ENCODE peak calls at places on chromosomes 16 and 17, in seven cellular contexts. Y is natural killer cell, C is gastrocnemius medialis, F is WTC11, N is GM23338, U is fibroblast of lung, E is A549. J is an unnamed sample.

GRCh38 chr17:49548506-49549310 is 27.0 kb upstream of the NXPH3 start:
- DNase-seq in N (peak; percentile 73), Y (no peak), E (peak; percentile 64), F (peak; percentile 83), C (no peak), U (peak; percentile 26), J (no peak)

GRCh38 chr17:15744885-15745284 is 12.8 kb downstream of the TBC1D26 start:
- DNase-seq in U (peak; percentile 17), N (peak; percentile 17), E (no peak), Y (no peak), C (no peak), F (no peak), J (no peak)

GRCh38 chr17:83083368-83084201 is 4.2 kb downstream of the METRNL start:
- DNase-seq in N (peak; percentile 89), F (no peak), C (no peak), Y (peak; percentile 82), U (peak; percentile 99), E (peak; percentile 38), J (peak; percentile 89)

GRCh38 chr16:72819345-72819744 is 228.6 kb downstream of the ZFHX3 start:
- DNase-seq in N (no peak), Y (no peak), F (no peak), U (peak; percentile 86), C (no peak), E (no peak), J (no peak)

GRCh38 chr16:89031715-89032659 is 55.0 kb upstream of the CBFA2T3 start:
- DNase-seq in E (no peak), Y (no peak), F (no peak), C (peak; percentile 26), U (no peak), N (no peak), J (no peak)

GRCh38 chr16:84959784-84960417 is 51.4 kb downstream of the ZDHHC7 start:
- DNase-seq in C (no peak), U (no peak), N (no peak), F (no peak), E (no peak), Y (no peak), J (no peak)

GRCh38 chr17:77489239-77489897 is 348.6 kb downstream of the SEC14L1 start:
- DNase-seq in F (no peak), Y (no peak), U (no peak), N (no peak), E (no peak), C (no peak), J (no peak)

GRCh38 chr17:38799501-38800236 is at the start of gene PIP4K2B:
- DNase-seq in U (peak; percentile 99), E (peak; percentile 99), F (peak; percentile 97), N (peak; percentile 99), C (peak; percentile 97), Y (peak; percentile 74), J (peak; percentile 99)

GRCh38 chr17:45146166-45146565 is 2.1 kb upstream of the HEXIM1 start:
- DNase-seq in F (no peak), E (no peak), C (no peak), Y (no peak), U (no peak), N (no peak), J (peak; percentile 71)

GRCh38 chr16:64882385-64882784 is 239.5 kb downstream of the CDH11 start:
- DNase-seq in C (no peak), F (no peak), Y (no peak), E (no peak), N (no peak), U (no peak), J (no peak)

GRCh38 chr16:3902731-3903130 is 22.2 kb upstream of the CREBBP start:
- DNase-seq in C (peak; percentile 52), N (no peak), F (no peak), U (no peak), Y (no peak), E (no peak), J (peak; percentile 40)

GRCh38 chr17:46943511-46944393 is 20.8 kb downstream of the GOSR2 start:
- DNase-seq in F (peak; percentile 37), U (peak; percentile 55), Y (no peak), C (no peak), E (no peak), N (peak; percentile 67), J (peak; percentile 77)

GRCh38 chr16:5607169-5607568 is 509.6 kb upstream of the EEF2KMT start:
- DNase-seq in Y (no peak), C (no peak), N (no peak), F (no peak), U (no peak), E (no peak), J (no peak)

GRCh38 chr16:85211247-85211910 is 99.1 kb upstream of the CIBAR2 start:
- DNase-seq in C (no peak), U (peak; percentile 87), Y (no peak), F (no peak), N (no peak), E (no peak), J (no peak)

GRCh38 chr16:56013962-56014552 is 138.9 kb upstream of the CES5A start:
- DNase-seq in U (no peak), E (no peak), C (no peak), Y (no peak), F (peak; percentile 85), N (peak; percentile 90), J (no peak)

GRCh38 chr16:1433263-1433560 is 2.3 kb downstream of the PERCC1 start:
- DNase-seq in F (no peak), N (no peak), U (no peak), E (no peak), C (no peak), Y (no peak), J (no peak)

GRCh38 chr17:47717845-47718621 is 15.0 kb upstream of the TBX21 start:
- DNase-seq in Y (no peak), N (no peak), U (peak; percentile 54), F (no peak), C (no peak), E (no peak), J (no peak)

GRCh38 chr17:35448899-35449227 is 297 bp upstream of the SLFN13 start:
- DNase-seq in N (no peak), C (no peak), E (no peak), F (no peak), Y (no peak), U (no peak), J (no peak)

GRCh38 chr17:28497931-28498330 is 8.2 kb upstream of the FOXN1 start:
- DNase-seq in E (no peak), U (no peak), C (no peak), N (peak; percentile 72), F (peak; percentile 44), Y (no peak), J (no peak)

GRCh38 chr16:374616-374926 is 4.2 kb upstream of the MRPL28 start:
- DNase-seq in C (no peak), F (no peak), E (no peak), Y (no peak), N (no peak), U (no peak), J (no peak)

GRCh38 chr17:53736516-53737274 is 86.0 kb upstream of the KIF2B start:
- DNase-seq in N (no peak), F (no peak), E (no peak), C (no peak), Y (no peak), U (no peak), J (no peak)

GRCh38 chr16:13098536-13098935 is 197.1 kb downstream of the SHISA9 start:
- DNase-seq in U (no peak), C (no peak), Y (no peak), N (no peak), E (no peak), F (no peak), J (no peak)

GRCh38 chr17:65078441-65079160 is 22.1 kb upstream of the GNA13 start:
- DNase-seq in E (no peak), F (no peak), C (no peak), N (no peak), U (peak; percentile 77), Y (no peak), J (peak; percentile 74)

GRCh38 chr17:45251931-45252330 is 10.0 kb downstream of the SPATA32 start:
- DNase-seq in Y (no peak), C (no peak), N (no peak), U (no peak), E (no peak), F (no peak), J (no peak)

GRCh38 chr16:8720080-8720966 is 45.9 kb downstream of the ABAT start:
- DNase-seq in E (no peak), U (peak; percentile 9), N (peak; percentile 76), F (peak; percentile 55), Y (no peak), C (no peak), J (no peak)

GRCh38 chr17:60351012-60351695 is 40.8 kb downstream of the USP32 start:
- DNase-seq in F (no peak), Y (no peak), U (no peak), N (no peak), E (no peak), C (no peak), J (no peak)

GRCh38 chr16:1281517-1281916 is 25.6 kb downstream of the TPSD1 start:
- DNase-seq in Y (no peak), N (no peak), U (no peak), C (no peak), E (no peak), F (no peak), J (no peak)

GRCh38 chr17:73639322-73639721 is 4.9 kb downstream of the SDK2 start:
- DNase-seq in Y (no peak), C (no peak), E (no peak), N (no peak), F (no peak), U (peak; percentile 4), J (no peak)

GRCh38 chr17:20954794-20955193 is 88.0 kb downstream of the USP22 start:
- DNase-seq in E (no peak), C (no peak), N (no peak), U (no peak), Y (no peak), F (no peak), J (no peak)

GRCh38 chr16:27408012-27408601 is 6.1 kb downstream of the IL21R start:
- DNase-seq in E (no peak), C (no peak), U (peak; percentile 73), N (no peak), F (no peak), Y (no peak), J (no peak)

GRCh38 chr17:41777157-41777578 is 9.3 kb downstream of the JUP start:
- DNase-seq in Y (no peak), U (peak; percentile 68), N (peak; percentile 54), F (peak; percentile 34), C (peak; percentile 66), E (peak; percentile 77), J (peak; percentile 72)
- TF ChIP-seq CTCF in Y (no peak), U (no peak), N (no peak), F (no peak), C (peak; percentile 51), E (peak; percentile 28), J (peak; percentile 20)

GRCh38 chr17:42310281-42311156 is 22.2 kb downstream of the STAT5A start:
- DNase-seq in N (peak; percentile 71), F (peak; percentile 38), E (no peak), U (no peak), Y (no peak), C (no peak), J (no peak)
- TF ChIP-seq CTCF in N (peak; percentile 36), F (no peak), E (no peak), U (no peak), Y (no peak), C (no peak), J (no peak)

GRCh38 chr17:71085238-71086033 is 916.1 kb downstream of the KCNJ2 start:
- DNase-seq in U (no peak), Y (no peak), E (peak; percentile 22), N (peak; percentile 86), C (no peak), F (peak; percentile 70), J (no peak)
- TF ChIP-seq CTCF in U (peak; percentile 23), Y (no peak), E (peak; percentile 31), N (peak; percentile 78), C (no peak), F (peak; percentile 63), J (no peak)

GRCh38 chr16:53457670-53458069 is 23.4 kb downstream of the RBL2 start:
- DNase-seq in E (no peak), C (no peak), Y (peak; percentile 58), U (no peak), N (no peak), F (no peak), J (no peak)
- TF ChIP-seq CTCF in E (no peak), C (no peak), Y (no peak), U (no peak), N (no peak), F (no peak), J (no peak)

J was measured in sigmoid colon.